ENCODE peak calls at places on chromosomes 1 and 21, in six cellular contexts. E is esophagus mucosa; K is T-cell; A is activated CD8-positive, alpha-beta memory T cell treated with anti-CD3 and anti-CD28 coated beads, Interleukin-2, amount 10 ng/mL, durations not matched to agents 7 days and 5 days; P is Right ventricle myocardium inferior; T is heart right ventricle. S is an unnamed sample.

GRCh38 chr1:1678581-1679380 is 13.8 kb downstream of the SLC35E2B start:
- ATAC-seq in E (peak), K (no peak), A (peak), P (no peak), T (peak), S (no peak)

GRCh38 chr1:30102605-30103004 is 620.8 kb downstream of the MATN1 start:
- ATAC-seq in E (no peak), K (no peak), A (no peak), P (no peak), T (no peak), S (no peak)

GRCh38 chr1:23660671-23661070 is 30.9 kb upstream of the RPL11 start:
- ATAC-seq in E (no peak), K (no peak), A (no peak), P (no peak), T (no peak), S (no peak)

GRCh38 chr21:46191257-46191685 is 7.0 kb upstream of the SPATC1L start:
- ATAC-seq in E (peak), K (no peak), A (no peak), P (no peak), T (no peak), S (peak)

GRCh38 chr1:201481761-201482493 is 12.9 kb upstream of the PHLDA3 start:
- ATAC-seq in E (peak), K (peak), A (peak), P (peak), T (peak), S (peak)

GRCh38 chr1:109621402-109622101 is 1.9 kb downstream of the AMPD2 start:
- ATAC-seq in E (peak), K (no peak), A (peak), P (no peak), T (no peak), S (no peak)

GRCh38 chr1:204130989-204131892 is 20.6 kb downstream of the ETNK2 start:
- ATAC-seq in E (peak), K (no peak), A (no peak), P (peak), T (no peak), S (no peak)

GRCh38 chr1:231557898-231558710 is 29.6 kb downstream of the TSNAX start:
- ATAC-seq in E (no peak), K (no peak), A (no peak), P (peak), T (peak), S (no peak)

GRCh38 chr1:25700626-25701025 is 84.0 kb downstream of the MAN1C1 start:
- ATAC-seq in E (no peak), K (no peak), A (no peak), P (peak), T (peak), S (no peak)

GRCh38 chr21:33566514-33566913 is 22.0 kb downstream of the DONSON start:
- ATAC-seq in E (no peak), K (no peak), A (no peak), P (no peak), T (no peak), S (no peak)

GRCh38 chr1:176880954-176881595 is 283.4 kb downstream of the ASTN1 start:
- ATAC-seq in E (peak), K (no peak), A (no peak), P (peak), T (peak), S (peak)

GRCh38 chr1:29397256-29397590 is 160.9 kb downstream of the PTPRU start:
- ATAC-seq in E (no peak), K (no peak), A (no peak), P (no peak), T (no peak), S (no peak)

GRCh38 chr1:35449334-35450008 is 107.7 kb downstream of the KIAA0319L start:
- ATAC-seq in E (peak), K (no peak), A (no peak), P (no peak), T (no peak), S (no peak)

GRCh38 chr21:43864313-43864805 is 664 bp upstream of the AGPAT3 start:
- ATAC-seq in E (peak), K (peak), A (peak), P (peak), T (no peak), S (peak)

GRCh38 chr1:109802901-109803561 is 39.3 kb upstream of the EPS8L3 start:
- ATAC-seq in E (no peak), K (no peak), A (peak), P (peak), T (peak), S (no peak)

GRCh38 chr1:223853748-223854147 is 8.0 kb upstream of the TP53BP2 start:
- ATAC-seq in E (peak), K (no peak), A (no peak), P (no peak), T (no peak), S (no peak)

GRCh38 chr1:10635992-10636391 is 160.5 kb downstream of the CASZ1 start:
- ATAC-seq in E (peak), K (no peak), A (no peak), P (no peak), T (peak), S (no peak)

GRCh38 chr1:153670257-153670858 is 435 bp downstream of the ILF2 start:
- ATAC-seq in E (peak), K (peak), A (peak), P (peak), T (peak), S (peak)

GRCh38 chr21:29184047-29184446 is 53.6 kb downstream of the MAP3K7CL start:
- ATAC-seq in E (peak), K (no peak), A (no peak), P (peak), T (peak), S (no peak)

GRCh38 chr1:94963864-94964263 is 37.0 kb upstream of the CNN3 start:
- ATAC-seq in E (no peak), K (no peak), A (no peak), P (no peak), T (no peak), S (no peak)

GRCh38 chr1:246607466-246607865 is 41.2 kb downstream of the CNST start:
- ATAC-seq in E (no peak), K (no peak), A (no peak), P (no peak), T (peak), S (no peak)